ENCODE peak calls at places on chromosomes 5 and 9, in four cellular contexts. Q is Peyer's patch, E is tibial artery, C is tibial nerve. A is an unnamed sample.

GRCh38 chr5:69525490-69525889 is 32.9 kb downstream of the OCLN start:
- DNase-seq in C (no peak), Q (no peak), E (no peak), A (no peak)

GRCh38 chr5:88786217-88786560 is 96.8 kb downstream of the MEF2C start:
- DNase-seq in Q (no peak), C (no peak), E (no peak), A (no peak)

GRCh38 chr9:122217640-122218039 is 11.1 kb downstream of the LHX6 start:
- DNase-seq in C (no peak), E (no peak), Q (no peak), A (no peak)

GRCh38 chr5:10324519-10325370 is 17.0 kb upstream of the CMBL start:
- DNase-seq in E (no peak), Q (no peak), C (no peak), A (no peak)

GRCh38 chr5:14715481-14715880 is 51.0 kb downstream of the OTULIN start:
- DNase-seq in Q (no peak), E (no peak), C (no peak), A (no peak)

GRCh38 chr5:124747770-124748686 is 1.6 kb upstream of the ZNF608 start:
- DNase-seq in Q (no peak), E (no peak), C (no peak), A (no peak)

GRCh38 chr9:126126807-126127206 is 199.8 kb upstream of the MVB12B start:
- DNase-seq in C (peak), E (no peak), Q (no peak), A (no peak)

GRCh38 chr5:160378325-160378724 is 7.9 kb upstream of the C1QTNF2 start:
- DNase-seq in E (no peak), C (no peak), Q (no peak), A (no peak)

GRCh38 chr9:107733530-107733907 is 243.9 kb upstream of the KLF4 start:
- DNase-seq in E (peak), C (peak), Q (no peak), A (no peak)

GRCh38 chr5:113487411-113487778 is 858 bp downstream of the MCC start:
- DNase-seq in C (no peak), E (no peak), Q (no peak), A (no peak)

GRCh38 chr5:5387789-5388188 is 34.7 kb upstream of the ICE1 start:
- DNase-seq in E (no peak), Q (no peak), C (no peak), A (no peak)

GRCh38 chr5:147578228-147579024 is 68.6 kb upstream of the DPYSL3 start:
- DNase-seq in C (no peak), Q (no peak), E (no peak), A (no peak)

GRCh38 chr9:134559013-134559412 is 82.6 kb upstream of the COL5A1 start:
- DNase-seq in Q (no peak), C (no peak), E (no peak), A (no peak)

DNA sequence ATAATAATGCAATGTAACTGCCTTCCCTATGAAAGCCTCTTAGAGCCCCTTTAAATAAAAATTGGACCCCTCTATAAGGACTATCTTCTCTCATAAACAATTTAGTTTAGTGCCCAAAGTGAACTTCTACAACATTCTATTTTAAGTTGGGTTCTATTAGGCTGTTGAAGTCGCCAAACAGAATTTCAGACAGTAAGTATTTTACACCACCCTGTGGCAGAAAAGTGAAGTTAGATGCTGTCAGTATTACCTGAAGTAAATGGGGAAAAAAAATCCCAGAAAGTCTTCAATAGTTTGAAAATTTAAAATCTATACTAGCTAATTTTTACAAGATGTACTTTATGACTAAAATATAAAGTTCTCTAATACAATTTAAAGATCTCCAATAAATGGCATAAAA is 29.5 kb downstream of the CAAP1 start:
- DNase-seq in E (no peak), Q (no peak), C (no peak), A (no peak)
- TF ChIP-seq CTCF in E (no peak), Q (no peak), C (no peak), A (peak)

GRCh38 chr5:111142932-111143331 is 50.8 kb downstream of the WDR36 start:
- DNase-seq in E (no peak), Q (no peak), C (no peak), A (no peak)
- TF ChIP-seq CTCF in E (no peak), Q (no peak), C (no peak), A (peak)

GRCh38 chr5:93789173-93790070 is 48.0 kb upstream of the POU5F2 start:
- DNase-seq in E (no peak), C (no peak), Q (no peak), A (no peak)
- TF ChIP-seq CTCF in E (no peak), C (no peak), Q (no peak), A (no peak)

DNA sequence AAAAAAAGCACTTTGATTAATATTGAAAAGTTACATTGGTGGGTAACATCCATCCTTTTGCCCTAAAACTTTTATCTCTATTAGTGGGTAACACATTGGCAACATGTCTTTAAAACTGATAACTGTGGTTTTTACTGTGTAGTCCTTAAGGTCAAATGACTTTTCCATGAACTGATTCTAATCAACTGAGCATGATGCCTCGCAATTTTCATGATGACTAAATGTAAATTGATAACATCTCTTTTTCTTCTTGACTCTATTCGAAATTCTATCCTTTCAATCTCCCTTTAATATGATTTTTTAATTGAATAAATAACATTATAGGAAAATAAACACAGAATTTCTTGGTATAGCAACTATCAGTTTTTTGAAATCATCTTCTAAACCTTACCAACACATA is 6.3 kb upstream of the IL5 start:
- DNase-seq in E (no peak), C (no peak), Q (no peak), A (no peak)
- TF ChIP-seq CTCF in E (no peak), C (no peak), Q (no peak), A (no peak)

DNA sequence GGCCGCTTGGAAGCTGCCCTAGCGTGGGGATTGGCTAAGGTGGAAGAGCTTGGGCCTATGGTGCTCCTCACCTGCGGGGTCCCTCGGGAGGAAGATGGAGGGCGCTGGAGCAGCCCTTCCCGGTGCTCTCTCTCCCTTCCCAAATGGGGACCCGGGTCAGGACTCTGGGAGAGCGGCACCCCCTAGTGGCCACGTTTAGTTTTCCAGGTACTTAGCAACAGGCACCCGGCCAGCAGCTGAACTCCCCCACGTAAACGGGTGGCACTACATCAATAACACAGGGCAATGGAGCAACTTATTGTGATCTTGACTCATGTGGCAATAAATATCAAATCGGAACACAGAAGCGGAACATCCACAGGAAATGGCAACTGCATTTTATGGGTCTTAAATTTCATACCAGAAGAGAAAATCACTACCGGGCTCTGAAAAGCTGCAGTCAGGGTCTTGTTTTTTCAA is 316.6 kb downstream of the AGTPBP1 start:
- DNase-seq in E (peak), C (peak), Q (peak), A (peak)
- TF ChIP-seq CTCF in E (no peak), C (peak), Q (no peak), A (peak)

GRCh38 chr9:98215821-98216220 is 23.4 kb upstream of the CORO2A start:
- DNase-seq in E (no peak), C (no peak), Q (no peak), A (no peak)
- TF ChIP-seq CTCF in E (peak), C (no peak), Q (no peak), A (no peak)

GRCh38 chr5:177507165-177507564 is 2.5 kb downstream of the DOK3 start:
- DNase-seq in E (no peak), Q (no peak), C (no peak), A (no peak)
- TF ChIP-seq CTCF in E (no peak), Q (no peak), C (no peak), A (no peak)

GRCh38 chr5:59133801-59134261 is 551.0 kb downstream of the RAB3C start:
- DNase-seq in E (no peak), Q (no peak), C (no peak), A (no peak)
- TF ChIP-seq CTCF in E (no peak), Q (no peak), C (no peak), A (no peak)